ENCODE peak calls at places on chromosomes 3 and 15, in six cellular contexts. V is uterus, X is sigmoid colon, W is coronary artery, C is transverse colon, S is cardiac fibroblast. O is an unnamed sample.
A peak's percentile ranks its signal among the peaks of the same experiment; 100 is the strongest.

GRCh38 chr3:111923095-111923771 is 55.6 kb upstream of the ABHD10 start:
- DNase-seq in V (no peak), X (no peak), W (no peak), C (no peak), S (peak; percentile 42), O (no peak)

GRCh38 chr15:32905481-32905880 is 187.7 kb downstream of the GREM1 start:
- DNase-seq in V (no peak), X (no peak), W (no peak), C (no peak), S (peak; percentile 30), O (no peak)

GRCh38 chr3:107627962-107628542 is 105.3 kb downstream of the BBX start:
- DNase-seq in V (no peak), X (no peak), W (no peak), C (no peak), S (peak; percentile 22), O (no peak)

GRCh38 chr3:43213631-43214030 is 72.7 kb upstream of the SNRK start:
- DNase-seq in V (no peak), X (no peak), W (no peak), C (no peak), S (no peak), O (no peak)

GRCh38 chr15:58585668-58586461 is 154.1 kb downstream of the LIPC start:
- DNase-seq in V (no peak), X (no peak), W (no peak), C (no peak), S (no peak), O (no peak)

GRCh38 chr3:90241481-90241880 is 1134.1 kb downstream of the EPHA3 start:
- DNase-seq in V (no peak), X (no peak), W (no peak), C (no peak), S (peak; percentile 50), O (no peak)

GRCh38 chr3:108602249-108602934 is 12.9 kb downstream of the DZIP3 start:
- DNase-seq in V (no peak), X (no peak), W (no peak), C (no peak), S (no peak), O (no peak)

GRCh38 chr3:9721015-9721697 is 10.4 kb upstream of the BRPF1 start:
- DNase-seq in V (no peak), X (no peak), W (no peak), C (no peak), S (peak; percentile 17), O (no peak)

GRCh38 chr3:189331002-189331418 is 159.2 kb downstream of the TPRG1 start:
- DNase-seq in V (no peak), X (no peak), W (no peak), C (no peak), S (no peak), O (no peak)

GRCh38 chr15:61137139-61137792 is 91.8 kb downstream of the RORA start:
- DNase-seq in V (no peak), X (no peak), W (no peak), C (no peak), S (no peak), O (no peak)

GRCh38 chr3:150727653-150728502 is 24.2 kb upstream of the ERICH6 start:
- DNase-seq in V (no peak), X (no peak), W (no peak), C (peak; percentile 35), S (no peak), O (no peak)

GRCh38 chr3:47441796-47442551 is 33.8 kb downstream of the SCAP start:
- DNase-seq in V (no peak), X (no peak), W (no peak), C (peak; percentile 52), S (no peak), O (no peak)

GRCh38 chr3:118534519-118534918 is 500.1 kb downstream of the IGSF11 start:
- DNase-seq in V (no peak), X (no peak), W (no peak), C (no peak), S (no peak), O (no peak)

GRCh38 chr3:124033360-124034015 is 41.6 kb upstream of the ROPN1 start:
- DNase-seq in V (peak; percentile 34), X (peak; percentile 62), W (peak; percentile 76), C (peak; percentile 10), S (no peak), O (peak; percentile 73)

GRCh38 chr3:196553551-196553950 is 14.8 kb downstream of the WDR53 start:
- DNase-seq in V (no peak), X (no peak), W (no peak), C (no peak), S (no peak), O (no peak)

GRCh38 chr3:146163584-146163983 is 2.6 kb upstream of the PLOD2 start:
- DNase-seq in V (no peak), X (no peak), W (no peak), C (no peak), S (peak; percentile 98), O (no peak)

GRCh38 chr3:187629711-187630110 is 40.5 kb downstream of the SST start:
- DNase-seq in V (no peak), X (no peak), W (no peak), C (no peak), S (peak; percentile 14), O (no peak)

GRCh38 chr3:136730595-136731273 is 21.4 kb downstream of the STAG1 start:
- DNase-seq in V (no peak), X (no peak), W (no peak), C (peak; percentile 41), S (no peak), O (no peak)

GRCh38 chr3:134824676-134825290 is 29.7 kb downstream of the EPHB1 start:
- DNase-seq in V (no peak), X (peak; percentile 47), W (peak; percentile 41), C (no peak), S (no peak), O (no peak)

GRCh38 chr15:85151861-85152260 is 170.2 kb downstream of the PDE8A start:
- DNase-seq in V (no peak), X (no peak), W (no peak), C (no peak), S (peak; percentile 34), O (no peak)

GRCh38 chr3:152496716-152497115 is 228.0 kb downstream of the MBNL1 start:
- DNase-seq in V (no peak), X (no peak), W (no peak), C (no peak), S (no peak), O (no peak)

DNA sequence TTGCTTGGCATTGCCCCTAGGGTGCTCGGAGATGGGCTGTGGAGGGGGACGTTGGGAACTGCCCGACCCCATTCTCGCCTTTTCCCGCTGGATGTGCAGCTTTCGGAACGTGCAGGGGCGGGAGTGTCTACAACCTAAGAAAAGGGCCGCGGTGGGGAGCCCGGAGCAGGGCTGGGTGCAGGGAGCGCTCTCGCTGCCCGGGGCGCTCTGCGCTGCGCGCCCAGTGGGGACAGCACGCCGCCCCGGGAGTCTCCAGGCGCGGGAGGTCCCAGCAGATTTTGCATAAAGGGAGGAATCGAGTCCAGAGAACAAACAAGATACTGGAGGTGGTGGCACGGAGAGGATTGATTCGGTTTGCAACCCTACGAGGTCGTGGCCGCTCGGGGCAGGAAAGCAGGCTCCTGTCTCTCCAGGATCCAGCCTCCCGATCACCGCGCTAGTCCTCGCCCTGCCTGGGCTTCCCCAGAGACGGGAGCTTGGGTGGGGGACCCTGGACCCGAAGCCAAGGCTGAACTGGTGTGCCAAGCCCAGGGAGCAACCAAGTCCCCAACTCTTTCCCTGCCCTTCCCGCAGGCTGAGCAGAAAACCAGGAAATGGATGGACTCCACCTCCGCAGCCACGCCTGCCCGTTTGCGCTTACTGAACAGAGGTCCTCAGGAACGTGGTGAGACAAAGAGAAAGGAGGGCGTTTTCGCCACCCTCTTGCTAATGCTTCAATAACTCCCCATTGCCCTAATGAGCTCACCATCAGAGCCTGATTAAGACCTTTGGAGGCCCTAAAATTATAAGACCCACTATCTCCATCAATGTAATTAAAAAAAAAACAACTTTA is 59.7 kb downstream of the NOX5 start:
- DNase-seq in V (peak; percentile 28), X (peak; percentile 69), W (no peak), C (peak; percentile 75), S (peak; percentile 66), O (no peak)
- TF ChIP-seq CTCF in V (no peak), X (no peak), W (no peak), C (peak; percentile 31), S (peak; percentile 6), O (peak; percentile 28)

DNA sequence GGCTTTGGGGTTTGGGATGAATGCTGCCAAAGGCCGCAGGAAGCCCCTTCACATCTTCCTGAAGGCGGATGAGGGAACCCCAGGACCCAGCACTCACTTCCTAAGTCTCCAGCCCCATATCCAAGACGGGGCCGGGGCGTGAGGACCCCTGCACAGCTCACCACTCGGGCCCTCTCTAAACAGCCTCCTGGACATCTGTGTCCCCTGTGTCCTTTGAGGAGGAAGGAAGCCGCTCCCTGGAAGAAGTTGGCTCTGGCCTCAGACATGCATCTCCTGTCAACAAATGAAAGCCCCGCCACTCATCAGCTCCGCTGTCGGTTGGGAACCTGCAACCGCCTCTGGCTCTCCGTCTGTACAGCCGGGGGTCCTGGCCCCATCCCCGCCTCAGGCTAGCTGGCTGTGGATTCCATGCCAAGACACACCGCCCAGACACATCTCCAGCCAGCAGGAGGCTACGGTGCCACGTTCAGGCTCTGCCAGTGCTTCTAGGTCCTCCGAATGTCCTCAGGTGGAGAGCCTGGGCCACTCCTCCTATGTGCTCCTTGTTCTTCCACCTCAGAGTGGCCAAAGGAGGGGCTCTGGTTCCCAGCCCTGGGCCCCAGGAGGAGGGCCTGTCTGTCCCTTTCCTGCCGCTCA is 140.0 kb upstream of the MEF2A start:
- DNase-seq in V (peak; percentile 42), X (peak; percentile 61), W (no peak), C (peak; percentile 11), S (peak; percentile 22), O (no peak)
- TF ChIP-seq CTCF in V (no peak), X (no peak), W (no peak), C (no peak), S (peak; percentile 11), O (no peak)

GRCh38 chr3:114450008-114450596 is 156.3 kb downstream of the TIGIT start:
- DNase-seq in V (no peak), X (no peak), W (no peak), C (no peak), S (no peak), O (no peak)
- TF ChIP-seq CTCF in V (peak; percentile 16), X (no peak), W (no peak), C (no peak), S (no peak), O (no peak)

GRCh38 chr3:55297706-55298105 is 189.4 kb downstream of the WNT5A start:
- DNase-seq in V (no peak), X (no peak), W (no peak), C (no peak), S (no peak), O (no peak)

GRCh38 chr3:55296781-55297180 is 190.3 kb downstream of the WNT5A start:
- DNase-seq in V (no peak), X (no peak), W (no peak), C (no peak), S (peak; percentile 54), O (no peak)

GRCh38 chr3:55297235-55297634 is 189.9 kb downstream of the WNT5A start:
- DNase-seq in V (no peak), X (no peak), W (no peak), C (no peak), S (no peak), O (no peak)

GRCh38 chr3:55294557-55294956 is 192.5 kb downstream of the WNT5A start:
- DNase-seq in V (no peak), X (no peak), W (no peak), C (no peak), S (peak; percentile 53), O (no peak)

DNA sequence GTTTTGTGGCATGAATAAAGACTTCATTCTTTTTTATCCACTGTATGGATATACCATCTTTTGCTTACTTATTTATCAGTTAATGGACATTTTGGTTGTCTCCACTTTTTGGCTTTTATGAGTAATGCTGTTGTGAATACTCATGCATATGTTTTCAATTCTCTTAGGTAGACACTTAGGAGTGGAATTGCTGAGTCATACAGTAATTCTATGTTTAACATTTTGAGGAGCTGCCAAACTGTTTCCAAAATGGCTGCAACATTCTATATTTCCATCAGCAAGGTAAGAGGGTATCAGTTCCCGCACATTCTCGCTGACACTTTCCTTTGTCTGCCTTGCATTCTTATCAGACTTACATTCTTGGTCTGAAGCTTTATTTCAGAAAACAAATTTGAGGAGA is 191.1 kb downstream of the WNT5A start:
- DNase-seq in V (no peak), X (no peak), W (no peak), C (no peak), S (peak; percentile 75), O (no peak)
- TF ChIP-seq CTCF in V (no peak), X (no peak), W (no peak), C (no peak), S (no peak), O (no peak)